ENCODE peak calls at places on chromosome 7, in four cellular contexts. One of them, this sample, is unnamed.

GRCh38 chr7:27133409-27134157 is 3.0 kb upstream of the HOXA4 start:
- DNase-seq in NCI-H1092: no peak
- DNase-seq in fibroblast of lung: no peak
- DNase-seq in HCEC 1CT: no peak
- DNase-seq in this sample: no peak

GRCh38 chr7:26237035-26237807 is 35.7 kb downstream of the CBX3 start:
- DNase-seq in fibroblast of lung: no peak
- DNase-seq in NCI-H1092: no peak
- DNase-seq in HCEC 1CT: no peak
- DNase-seq in this sample: no peak

GRCh38 chr7:95264225-95264927 is 60.0 kb downstream of the PON1 start:
- DNase-seq in fibroblast of lung: peak; percentile 80
- DNase-seq in NCI-H1092: no peak
- DNase-seq in HCEC 1CT: peak; percentile 56
- DNase-seq in this sample: no peak

GRCh38 chr7:47188653-47189315 is 393.1 kb downstream of the TNS3 start:
- DNase-seq in fibroblast of lung: no peak
- DNase-seq in HCEC 1CT: no peak
- DNase-seq in NCI-H1092: no peak
- DNase-seq in this sample: no peak

GRCh38 chr7:830069-830468 is 2.2 kb upstream of the SUN1 start:
- DNase-seq in fibroblast of lung: no peak
- DNase-seq in HCEC 1CT: no peak
- DNase-seq in NCI-H1092: peak; percentile 14
- DNase-seq in this sample: no peak

GRCh38 chr7:90407484-90407821 is 4.2 kb downstream of the CLDN12 start:
- DNase-seq in fibroblast of lung: no peak
- DNase-seq in HCEC 1CT: no peak
- DNase-seq in NCI-H1092: no peak
- DNase-seq in this sample: no peak

GRCh38 chr7:98956469-98956868 is 78.1 kb downstream of the TRRAP start:
- DNase-seq in NCI-H1092: no peak
- DNase-seq in HCEC 1CT: no peak
- DNase-seq in fibroblast of lung: no peak
- DNase-seq in this sample: no peak

GRCh38 chr7:7567898-7568531 is 1.3 kb downstream of the MIOS start:
- DNase-seq in fibroblast of lung: no peak
- DNase-seq in HCEC 1CT: no peak
- DNase-seq in NCI-H1092: no peak
- DNase-seq in this sample: no peak

GRCh38 chr7:131604841-131605279 is 48.4 kb upstream of the PODXL start:
- DNase-seq in NCI-H1092: no peak
- DNase-seq in HCEC 1CT: peak; percentile 74
- DNase-seq in fibroblast of lung: no peak
- DNase-seq in this sample: no peak

GRCh38 chr7:30613366-30614325 is 19.0 kb downstream of the GARS1 start:
- DNase-seq in HCEC 1CT: peak; percentile 11
- DNase-seq in NCI-H1092: no peak
- DNase-seq in fibroblast of lung: no peak
- DNase-seq in this sample: no peak

GRCh38 chr7:40700653-40701475 is 566.1 kb downstream of the SUGCT start:
- DNase-seq in fibroblast of lung: no peak
- DNase-seq in HCEC 1CT: no peak
- DNase-seq in NCI-H1092: no peak
- DNase-seq in this sample: no peak

GRCh38 chr7:1092161-1092632 is 4.3 kb downstream of the GPER1 start:
- DNase-seq in HCEC 1CT: no peak
- DNase-seq in NCI-H1092: no peak
- DNase-seq in fibroblast of lung: no peak
- DNase-seq in this sample: no peak

GRCh38 chr7:152615052-152615741 is 60.7 kb downstream of the XRCC2 start:
- DNase-seq in HCEC 1CT: no peak
- DNase-seq in fibroblast of lung: no peak
- DNase-seq in NCI-H1092: peak; percentile 97
- DNase-seq in this sample: peak; percentile 35